ENCODE peak calls at places on chromosomes 2 and 18, in ten cellular contexts. One of them, this sample, is unnamed.

GRCh38 chr2:127574656-127575055 is 39.2 kb downstream of the MYO7B start:
- DNase-seq in fibroblast of gingiva: no peak
- DNase-seq in activated gamma-delta T cell treated with Interleukin-2 at 50 U/mL for 16 hours: no peak
- DNase-seq in pulmonary artery endothelial cell: no peak
- DNase-seq in smooth muscle cell of the brain vasculature: no peak
- DNase-seq in NCI-H69: no peak
- DNase-seq in GM12865: no peak
- DNase-seq in T-helper 2 cell: no peak
- DNase-seq in uterus: no peak
- DNase-seq in kidney glomerular epithelial cell: no peak
- DNase-seq in this sample: no peak

GRCh38 chr2:102226612-102227351 is 40.0 kb downstream of the IL1RL2 start:
- DNase-seq in fibroblast of gingiva: no peak
- DNase-seq in activated gamma-delta T cell treated with Interleukin-2 at 50 U/mL for 16 hours: no peak
- DNase-seq in pulmonary artery endothelial cell: no peak
- DNase-seq in smooth muscle cell of the brain vasculature: no peak
- DNase-seq in NCI-H69: no peak
- DNase-seq in GM12865: no peak
- DNase-seq in T-helper 2 cell: no peak
- DNase-seq in uterus: no peak
- DNase-seq in kidney glomerular epithelial cell: no peak
- DNase-seq in this sample: no peak

GRCh38 chr2:71609958-71610357 is 156.6 kb downstream of the DYSF start:
- DNase-seq in fibroblast of gingiva: peak; percentile 40
- DNase-seq in activated gamma-delta T cell treated with Interleukin-2 at 50 U/mL for 16 hours: no peak
- DNase-seq in pulmonary artery endothelial cell: no peak
- DNase-seq in smooth muscle cell of the brain vasculature: no peak
- DNase-seq in NCI-H69: peak; percentile 6
- DNase-seq in GM12865: peak; percentile 20
- DNase-seq in T-helper 2 cell: no peak
- DNase-seq in uterus: no peak
- DNase-seq in kidney glomerular epithelial cell: peak; percentile 14
- DNase-seq in this sample: no peak

GRCh38 chr2:7660816-7661215 is 743.6 kb downstream of the RNF144A start:
- DNase-seq in fibroblast of gingiva: no peak
- DNase-seq in activated gamma-delta T cell treated with Interleukin-2 at 50 U/mL for 16 hours: no peak
- DNase-seq in pulmonary artery endothelial cell: no peak
- DNase-seq in smooth muscle cell of the brain vasculature: no peak
- DNase-seq in NCI-H69: no peak
- DNase-seq in GM12865: no peak
- DNase-seq in T-helper 2 cell: no peak
- DNase-seq in uterus: no peak
- DNase-seq in kidney glomerular epithelial cell: no peak
- DNase-seq in this sample: no peak

GRCh38 chr2:1617425-1618021 is 126.8 kb downstream of the PXDN start:
- DNase-seq in fibroblast of gingiva: no peak
- DNase-seq in activated gamma-delta T cell treated with Interleukin-2 at 50 U/mL for 16 hours: no peak
- DNase-seq in pulmonary artery endothelial cell: no peak
- DNase-seq in smooth muscle cell of the brain vasculature: no peak
- DNase-seq in NCI-H69: peak; percentile 51
- DNase-seq in GM12865: no peak
- DNase-seq in T-helper 2 cell: no peak
- DNase-seq in uterus: no peak
- DNase-seq in kidney glomerular epithelial cell: no peak
- DNase-seq in this sample: no peak

GRCh38 chr2:75100011-75100680 is 99.2 kb downstream of the TACR1 start:
- DNase-seq in fibroblast of gingiva: peak; percentile 17
- DNase-seq in activated gamma-delta T cell treated with Interleukin-2 at 50 U/mL for 16 hours: no peak
- DNase-seq in pulmonary artery endothelial cell: no peak
- DNase-seq in smooth muscle cell of the brain vasculature: no peak
- DNase-seq in NCI-H69: peak; percentile 64
- DNase-seq in GM12865: no peak
- DNase-seq in T-helper 2 cell: no peak
- DNase-seq in uterus: no peak
- DNase-seq in kidney glomerular epithelial cell: peak; percentile 95
- DNase-seq in this sample: no peak

GRCh38 chr18:42155024-42155423 is 200.0 kb downstream of the PIK3C3 start:
- DNase-seq in fibroblast of gingiva: no peak
- DNase-seq in activated gamma-delta T cell treated with Interleukin-2 at 50 U/mL for 16 hours: no peak
- DNase-seq in pulmonary artery endothelial cell: no peak
- DNase-seq in smooth muscle cell of the brain vasculature: no peak
- DNase-seq in NCI-H69: peak; percentile 86
- DNase-seq in GM12865: no peak
- DNase-seq in T-helper 2 cell: no peak
- DNase-seq in uterus: no peak
- DNase-seq in kidney glomerular epithelial cell: no peak
- DNase-seq in this sample: no peak

GRCh38 chr2:220215785-220216184 is 588.4 kb downstream of the SLC4A3 start:
- DNase-seq in fibroblast of gingiva: no peak
- DNase-seq in activated gamma-delta T cell treated with Interleukin-2 at 50 U/mL for 16 hours: no peak
- DNase-seq in pulmonary artery endothelial cell: no peak
- DNase-seq in smooth muscle cell of the brain vasculature: no peak
- DNase-seq in NCI-H69: peak; percentile 1
- DNase-seq in GM12865: no peak
- DNase-seq in T-helper 2 cell: no peak
- DNase-seq in uterus: no peak
- DNase-seq in kidney glomerular epithelial cell: no peak
- DNase-seq in this sample: no peak

GRCh38 chr2:235836416-235837042 is 331.7 kb downstream of the GBX2 start:
- DNase-seq in fibroblast of gingiva: no peak
- DNase-seq in activated gamma-delta T cell treated with Interleukin-2 at 50 U/mL for 16 hours: no peak
- DNase-seq in pulmonary artery endothelial cell: no peak
- DNase-seq in smooth muscle cell of the brain vasculature: no peak
- DNase-seq in NCI-H69: no peak
- DNase-seq in GM12865: no peak
- DNase-seq in T-helper 2 cell: no peak
- DNase-seq in uterus: no peak
- DNase-seq in kidney glomerular epithelial cell: no peak
- DNase-seq in this sample: no peak

GRCh38 chr2:63977904-63978303 is 41.3 kb downstream of the VPS54 start:
- DNase-seq in fibroblast of gingiva: no peak
- DNase-seq in activated gamma-delta T cell treated with Interleukin-2 at 50 U/mL for 16 hours: no peak
- DNase-seq in pulmonary artery endothelial cell: no peak
- DNase-seq in smooth muscle cell of the brain vasculature: no peak
- DNase-seq in NCI-H69: no peak
- DNase-seq in GM12865: peak; percentile 89
- DNase-seq in T-helper 2 cell: no peak
- DNase-seq in uterus: no peak
- DNase-seq in kidney glomerular epithelial cell: no peak
- DNase-seq in this sample: no peak

GRCh38 chr2:42575458-42576064 is 7.1 kb downstream of the MTA3 start:
- DNase-seq in fibroblast of gingiva: no peak
- DNase-seq in activated gamma-delta T cell treated with Interleukin-2 at 50 U/mL for 16 hours: no peak
- DNase-seq in pulmonary artery endothelial cell: no peak
- DNase-seq in smooth muscle cell of the brain vasculature: no peak
- DNase-seq in NCI-H69: no peak
- DNase-seq in GM12865: peak; percentile 28
- DNase-seq in T-helper 2 cell: no peak
- DNase-seq in uterus: no peak
- DNase-seq in kidney glomerular epithelial cell: no peak
- DNase-seq in this sample: no peak

GRCh38 chr18:5894613-5895299 is 566 bp downstream of the TMEM200C start:
- DNase-seq in fibroblast of gingiva: no peak
- DNase-seq in activated gamma-delta T cell treated with Interleukin-2 at 50 U/mL for 16 hours: no peak
- DNase-seq in pulmonary artery endothelial cell: no peak
- DNase-seq in smooth muscle cell of the brain vasculature: no peak
- DNase-seq in NCI-H69: peak; percentile 82
- DNase-seq in GM12865: no peak
- DNase-seq in T-helper 2 cell: no peak
- DNase-seq in uterus: no peak
- DNase-seq in kidney glomerular epithelial cell: no peak
- DNase-seq in this sample: peak; percentile 11

This sample was measured in heart right ventricle.